ENCODE peak calls at places on chromosomes 16 and 17, in seven cellular contexts. One of them, this sample, is unnamed.

GRCh38 chr17:18237461-18237860 is 12.0 kb downstream of the LLGL1 start:
- DNase-seq in tibial nerve: no peak
- DNase-seq in mesendoderm: no peak
- DNase-seq in breast epithelium: no peak
- DNase-seq in esophagus muscularis mucosa: no peak
- DNase-seq in A549: no peak
- DNase-seq in GM23248: no peak
- DNase-seq in this sample: no peak

GRCh38 chr16:85002643-85003042 is 8.7 kb downstream of the ZDHHC7 start:
- DNase-seq in GM23248: no peak
- DNase-seq in esophagus muscularis mucosa: no peak
- DNase-seq in A549: no peak
- DNase-seq in breast epithelium: no peak
- DNase-seq in tibial nerve: no peak
- DNase-seq in mesendoderm: no peak
- DNase-seq in this sample: no peak

GRCh38 chr16:70396209-70396904 is 42.5 kb downstream of the ST3GAL2 start:
- DNase-seq in GM23248: peak; percentile 57
- DNase-seq in esophagus muscularis mucosa: no peak
- DNase-seq in tibial nerve: no peak
- DNase-seq in A549: peak; percentile 41
- DNase-seq in breast epithelium: no peak
- DNase-seq in mesendoderm: peak; percentile 88
- DNase-seq in this sample: peak; percentile 96

GRCh38 chr17:47978324-47978723 is 7.4 kb downstream of the CDK5RAP3 start:
- DNase-seq in breast epithelium: no peak
- DNase-seq in tibial nerve: no peak
- DNase-seq in esophagus muscularis mucosa: no peak
- DNase-seq in mesendoderm: peak; percentile 77
- DNase-seq in A549: peak; percentile 63
- DNase-seq in GM23248: peak; percentile 78
- DNase-seq in this sample: peak; percentile 89

GRCh38 chr17:2027528-2028233 is 2.3 kb upstream of the DPH1 start:
- DNase-seq in tibial nerve: no peak
- DNase-seq in A549: no peak
- DNase-seq in esophagus muscularis mucosa: no peak
- DNase-seq in GM23248: no peak
- DNase-seq in mesendoderm: no peak
- DNase-seq in breast epithelium: no peak
- DNase-seq in this sample: no peak

GRCh38 chr16:25065899-25066298 is 45.6 kb upstream of the LCMT1 start:
- DNase-seq in breast epithelium: no peak
- DNase-seq in tibial nerve: no peak
- DNase-seq in GM23248: no peak
- DNase-seq in mesendoderm: peak; percentile 59
- DNase-seq in esophagus muscularis mucosa: no peak
- DNase-seq in A549: no peak
- DNase-seq in this sample: peak; percentile 33

GRCh38 chr16:85554791-85555548 is 58.2 kb upstream of the GSE1 start:
- DNase-seq in mesendoderm: peak; percentile 65
- DNase-seq in A549: peak; percentile 52
- DNase-seq in GM23248: peak; percentile 85
- DNase-seq in tibial nerve: no peak
- DNase-seq in esophagus muscularis mucosa: no peak
- DNase-seq in breast epithelium: no peak
- DNase-seq in this sample: no peak

GRCh38 chr16:12898556-12898955 is 2.8 kb upstream of the SHISA9 start:
- DNase-seq in A549: no peak
- DNase-seq in tibial nerve: no peak
- DNase-seq in esophagus muscularis mucosa: no peak
- DNase-seq in mesendoderm: peak; percentile 68
- DNase-seq in GM23248: no peak
- DNase-seq in breast epithelium: no peak
- DNase-seq in this sample: peak; percentile 48

GRCh38 chr16:87360862-87361610 is 22.5 kb downstream of the FBXO31 start:
- DNase-seq in breast epithelium: no peak
- DNase-seq in GM23248: no peak
- DNase-seq in A549: no peak
- DNase-seq in tibial nerve: no peak
- DNase-seq in esophagus muscularis mucosa: no peak
- DNase-seq in mesendoderm: no peak
- DNase-seq in this sample: no peak

GRCh38 chr16:49674255-49674980 is 181.5 kb downstream of the ZNF423 start:
- DNase-seq in A549: peak; percentile 12
- DNase-seq in esophagus muscularis mucosa: no peak
- DNase-seq in tibial nerve: no peak
- DNase-seq in mesendoderm: no peak
- DNase-seq in breast epithelium: no peak
- DNase-seq in GM23248: no peak
- DNase-seq in this sample: peak; percentile 51

GRCh38 chr17:65324574-65324973 is 187.4 kb downstream of the RGS9 start:
- DNase-seq in breast epithelium: no peak
- DNase-seq in A549: no peak
- DNase-seq in tibial nerve: no peak
- DNase-seq in GM23248: no peak
- DNase-seq in esophagus muscularis mucosa: no peak
- DNase-seq in mesendoderm: no peak
- DNase-seq in this sample: no peak

GRCh38 chr17:44733753-44734152 is 25.0 kb upstream of the ADAM11 start:
- DNase-seq in A549: peak; percentile 57
- DNase-seq in esophagus muscularis mucosa: no peak
- DNase-seq in breast epithelium: no peak
- DNase-seq in tibial nerve: no peak
- DNase-seq in mesendoderm: peak; percentile 63
- DNase-seq in GM23248: no peak
- DNase-seq in this sample: peak; percentile 84

GRCh38 chr17:77345260-77345910 is 204.6 kb downstream of the SEC14L1 start:
- DNase-seq in esophagus muscularis mucosa: peak; percentile 89
- DNase-seq in A549: no peak
- DNase-seq in mesendoderm: no peak
- DNase-seq in tibial nerve: peak; percentile 13
- DNase-seq in GM23248: peak; percentile 30
- DNase-seq in breast epithelium: peak; percentile 39
- DNase-seq in this sample: peak; percentile 9

DNA sequence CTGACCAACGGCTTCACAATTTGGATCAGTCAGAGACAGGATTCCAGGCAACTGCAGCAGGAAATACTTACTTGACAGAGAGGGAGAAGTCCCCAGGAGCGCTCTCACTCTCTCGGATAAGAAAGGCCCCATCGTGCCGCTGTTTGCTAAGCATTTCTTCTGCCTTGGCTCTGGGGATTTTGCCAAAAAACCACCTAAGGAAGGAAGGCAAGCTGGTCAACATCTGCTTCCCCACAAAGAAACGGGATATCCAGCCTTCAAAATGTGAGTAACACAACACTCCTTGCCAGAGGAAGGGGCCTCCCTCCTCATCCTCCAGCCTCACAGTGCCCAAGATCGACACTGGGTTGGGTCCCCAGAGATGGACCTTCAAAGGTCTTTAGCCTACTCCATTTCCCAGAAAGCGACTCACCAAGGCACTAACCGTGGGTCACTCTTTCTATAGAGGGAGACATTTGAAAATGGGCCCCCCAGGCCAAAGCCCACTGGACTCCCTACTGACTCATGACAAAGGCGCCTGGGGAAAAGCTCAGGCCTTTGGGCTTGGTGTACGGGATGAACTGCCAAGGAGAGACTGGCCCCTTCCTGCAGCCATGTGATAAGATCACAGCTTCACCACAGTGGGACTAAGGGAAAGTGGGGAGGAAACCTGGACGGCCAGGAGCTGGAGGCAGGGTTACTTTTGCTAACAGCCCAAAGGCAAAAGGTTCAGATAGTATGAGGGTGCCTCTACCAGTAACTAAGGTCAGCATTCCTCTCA is 36.8 kb upstream of the SLC25A19 start:
- DNase-seq in A549: no peak
- DNase-seq in GM23248: peak; percentile 43
- DNase-seq in esophagus muscularis mucosa: no peak
- DNase-seq in mesendoderm: peak; percentile 51
- DNase-seq in tibial nerve: no peak
- DNase-seq in breast epithelium: no peak
- DNase-seq in this sample: no peak
- H3K27ac ChIP-seq in A549: peak overlapping the region; percentile 7
- H3K27ac ChIP-seq in GM23248: peak overlapping the region; percentile 33
- H3K27ac ChIP-seq in esophagus muscularis mucosa: peak overlapping the region; percentile 25
- H3K27ac ChIP-seq in mesendoderm: no peak overlapping the region
- H3K27ac ChIP-seq in tibial nerve: peak overlapping the region; percentile 38
- H3K27ac ChIP-seq in breast epithelium: peak overlapping the region; percentile 2
- H3K27ac ChIP-seq in this sample: no peak overlapping the region

GRCh38 chr16:15973460-15973859 is 24.0 kb downstream of the ABCC1 start:
- DNase-seq in esophagus muscularis mucosa: no peak
- DNase-seq in tibial nerve: no peak
- DNase-seq in A549: no peak
- DNase-seq in GM23248: peak; percentile 57
- DNase-seq in breast epithelium: no peak
- DNase-seq in mesendoderm: no peak
- DNase-seq in this sample: no peak

GRCh38 chr16:15976225-15976812 is 26.9 kb downstream of the ABCC1 start:
- DNase-seq in mesendoderm: peak; percentile 81
- DNase-seq in tibial nerve: no peak
- DNase-seq in GM23248: peak; percentile 59
- DNase-seq in esophagus muscularis mucosa: no peak
- DNase-seq in A549: no peak
- DNase-seq in breast epithelium: no peak
- DNase-seq in this sample: no peak

GRCh38 chr16:15975172-15975571 is 25.8 kb downstream of the ABCC1 start:
- DNase-seq in tibial nerve: no peak
- DNase-seq in GM23248: no peak
- DNase-seq in A549: no peak
- DNase-seq in breast epithelium: no peak
- DNase-seq in mesendoderm: no peak
- DNase-seq in esophagus muscularis mucosa: no peak
- DNase-seq in this sample: no peak

GRCh38 chr16:15972046-15972868 is 22.8 kb downstream of the ABCC1 start:
- DNase-seq in breast epithelium: no peak
- DNase-seq in A549: peak; percentile 62
- DNase-seq in GM23248: no peak
- DNase-seq in tibial nerve: no peak
- DNase-seq in esophagus muscularis mucosa: no peak
- DNase-seq in mesendoderm: peak; percentile 57
- DNase-seq in this sample: no peak

DNA sequence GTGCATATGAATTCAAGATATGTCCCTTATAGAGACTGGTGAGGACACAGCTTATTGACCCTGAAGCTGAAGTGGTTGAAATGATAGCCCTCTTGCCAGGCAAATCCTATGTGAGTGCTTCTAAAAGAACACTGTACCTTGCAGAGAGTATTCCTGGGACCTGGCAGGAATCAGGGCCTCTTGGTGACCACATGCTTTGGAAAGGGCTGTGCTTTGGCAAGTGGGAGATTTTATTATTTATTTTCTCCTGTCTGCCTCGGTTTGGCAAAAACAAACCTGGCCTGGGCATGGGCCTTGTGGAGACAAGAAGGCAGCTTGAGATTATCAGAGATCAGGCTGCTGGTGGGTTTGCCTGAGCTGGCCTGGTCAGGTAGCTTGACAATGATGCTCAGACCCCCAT is 24.6 kb downstream of the ABCC1 start:
- DNase-seq in mesendoderm: no peak
- DNase-seq in A549: no peak
- DNase-seq in breast epithelium: no peak
- DNase-seq in esophagus muscularis mucosa: no peak
- DNase-seq in tibial nerve: no peak
- DNase-seq in GM23248: no peak
- DNase-seq in this sample: no peak
- H3K27ac ChIP-seq in mesendoderm: no peak overlapping the region
- H3K27ac ChIP-seq in A549: peak overlapping the region; percentile 92
- H3K27ac ChIP-seq in breast epithelium: no peak overlapping the region
- H3K27ac ChIP-seq in esophagus muscularis mucosa: peak overlapping the region; percentile 82
- H3K27ac ChIP-seq in tibial nerve: peak overlapping the region; percentile 86
- H3K27ac ChIP-seq in GM23248: peak overlapping the region; percentile 25
- H3K27ac ChIP-seq in this sample: no peak overlapping the region

DNA sequence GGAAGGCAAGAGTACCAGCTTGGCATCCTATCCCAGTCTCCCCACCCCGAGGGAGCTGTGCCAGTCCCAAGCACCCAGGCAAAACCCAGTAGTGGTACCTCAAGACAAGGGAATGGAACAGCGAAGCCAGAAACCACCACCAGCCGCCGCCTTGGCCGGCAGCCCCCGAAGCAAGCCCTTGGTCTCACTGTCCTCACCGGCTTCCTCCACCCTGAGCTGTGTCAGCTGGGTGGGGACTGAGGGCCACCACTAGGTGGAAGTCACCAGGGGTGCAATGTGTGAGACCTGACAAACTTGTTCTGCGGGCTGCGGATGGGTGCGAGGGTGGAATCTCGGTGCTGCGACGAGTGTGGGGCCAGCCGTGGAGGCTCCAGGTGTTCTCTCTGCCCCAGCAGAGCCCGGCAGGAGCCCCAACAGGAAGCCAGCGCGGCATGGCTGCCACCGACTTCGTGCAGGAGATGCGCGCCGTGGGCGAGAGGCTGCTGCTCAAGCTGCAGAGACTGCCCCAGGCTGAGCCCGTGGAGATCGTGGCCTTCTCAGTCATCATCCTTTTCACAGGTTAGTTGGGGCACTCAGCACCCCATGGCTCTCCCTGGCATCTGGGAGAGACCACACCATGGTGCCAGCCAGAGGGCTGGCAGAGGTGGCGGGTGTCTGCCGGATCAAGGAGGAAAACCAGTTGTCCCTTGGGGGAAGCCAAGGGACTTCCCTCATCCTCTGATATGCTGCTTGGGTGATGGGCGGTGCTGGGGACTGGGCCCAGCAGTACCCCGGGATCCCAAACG is 6.7 kb downstream of the SMIM5 start:
- DNase-seq in esophagus muscularis mucosa: no peak
- DNase-seq in mesendoderm: no peak
- DNase-seq in tibial nerve: no peak
- DNase-seq in GM23248: no peak
- DNase-seq in breast epithelium: peak; percentile 80
- DNase-seq in A549: no peak
- DNase-seq in this sample: no peak
- H3K27ac ChIP-seq in esophagus muscularis mucosa: no peak overlapping the region
- H3K27ac ChIP-seq in mesendoderm: no peak overlapping the region
- H3K27ac ChIP-seq in tibial nerve: peak overlapping the region; percentile 16
- H3K27ac ChIP-seq in GM23248: no peak overlapping the region
- H3K27ac ChIP-seq in breast epithelium: peak overlapping the region; percentile 75
- H3K27ac ChIP-seq in A549: no peak overlapping the region
- H3K27ac ChIP-seq in this sample: no peak overlapping the region

DNA sequence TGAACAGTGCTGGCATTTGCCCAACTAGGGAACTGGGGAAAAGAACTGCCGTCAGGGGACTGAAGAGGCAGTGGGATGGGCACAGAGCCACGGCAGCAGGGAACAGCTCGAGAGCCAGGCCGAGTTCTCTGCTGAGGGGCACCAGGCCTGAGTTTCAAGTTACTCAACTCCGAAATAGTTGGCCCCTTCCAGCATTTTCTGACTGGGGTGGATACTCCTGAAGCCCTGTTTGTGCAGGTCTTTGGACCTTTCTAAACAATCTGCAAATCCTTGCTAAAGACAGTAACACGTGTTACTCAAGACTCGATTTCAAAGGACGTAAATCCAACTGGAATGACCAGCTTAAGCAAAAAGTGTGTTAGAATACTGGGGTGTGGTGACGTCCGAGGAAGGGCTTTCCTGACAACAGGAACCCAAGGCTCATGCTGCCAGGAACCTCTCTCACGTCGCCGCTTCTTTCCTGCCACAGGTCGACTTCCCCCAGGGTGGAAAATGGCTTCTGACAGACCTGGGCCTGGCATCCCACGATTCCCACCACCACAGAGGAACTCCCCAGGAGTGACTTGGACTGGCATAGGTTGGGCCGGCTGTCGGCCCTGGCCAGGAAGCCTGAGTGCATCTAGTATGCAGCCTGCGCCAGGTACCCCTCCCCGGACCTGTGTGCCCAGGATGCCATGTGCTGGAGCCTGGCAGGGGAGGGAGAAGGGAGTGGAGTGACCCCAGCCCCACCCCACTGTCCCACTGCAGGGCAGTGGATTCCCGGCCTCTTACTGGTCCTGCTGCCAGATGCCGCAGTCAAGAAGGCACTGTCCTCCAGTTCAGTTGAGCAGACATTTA is 71.9 kb downstream of the N4BP1 start:
- DNase-seq in mesendoderm: no peak
- DNase-seq in tibial nerve: no peak
- DNase-seq in GM23248: no peak
- DNase-seq in breast epithelium: no peak
- DNase-seq in A549: no peak
- DNase-seq in esophagus muscularis mucosa: no peak
- DNase-seq in this sample: no peak
- H3K27ac ChIP-seq in mesendoderm: no peak overlapping the region
- H3K27ac ChIP-seq in tibial nerve: peak overlapping the region; percentile 85
- H3K27ac ChIP-seq in GM23248: no peak overlapping the region
- H3K27ac ChIP-seq in breast epithelium: peak overlapping the region; percentile 88
- H3K27ac ChIP-seq in A549: no peak overlapping the region
- H3K27ac ChIP-seq in esophagus muscularis mucosa: peak overlapping the region; percentile 61
- H3K27ac ChIP-seq in this sample: no peak overlapping the region